ENCODE peak calls at places on chromosomes 1 and 21, in four cellular contexts. W, P, V and J are unnamed samples.

GRCh38 chr1:43351421-43352350 is 7.1 kb upstream of the CDC20 start:
- DNase-seq in W (no peak), V (no peak), P (no peak), J (no peak)

GRCh38 chr21:16767201-16767600 is 745.6 kb upstream of the CXADR start:
- DNase-seq in P (no peak), V (no peak), W (no peak), J (no peak)

GRCh38 chr1:96178053-96178452 is 543.5 kb upstream of the PTBP2 start:
- DNase-seq in P (no peak), V (no peak), W (no peak), J (no peak)

GRCh38 chr1:916173-917075 is 7.3 kb upstream of the SAMD11 start:
- DNase-seq in V (no peak), W (no peak), P (no peak), J (no peak)

GRCh38 chr1:63664742-63665141 is 71.5 kb downstream of the PGM1 start:
- DNase-seq in P (no peak), V (no peak), W (no peak), J (no peak)

GRCh38 chr1:152753586-152753985 is 4.2 kb upstream of the KPRP start:
- DNase-seq in V (no peak), W (no peak), P (no peak), J (no peak)

GRCh38 chr1:206658264-206658980 is 23.1 kb downstream of the DYRK3 start:
- DNase-seq in W (peak), P (no peak), V (no peak), J (no peak)

GRCh38 chr1:202376247-202376646 is 27.7 kb downstream of the PPP1R12B start:
- DNase-seq in W (no peak), P (no peak), V (no peak), J (no peak)

GRCh38 chr1:218674280-218674773 is 329.2 kb downstream of the TGFB2 start:
- DNase-seq in V (no peak), P (peak), W (peak), J (no peak)

GRCh38 chr1:32813941-32814739 is 3.0 kb downstream of the YARS1 start:
- DNase-seq in P (no peak), W (no peak), V (no peak), J (no peak)

GRCh38 chr1:110542730-110543129 is 23.8 kb upstream of the KCNA10 start:
- DNase-seq in V (no peak), W (peak), P (peak), J (no peak)

GRCh38 chr1:151192047-151192446 is 2.0 kb upstream of the VPS72 start:
- DNase-seq in W (no peak), V (no peak), P (no peak), J (no peak)

GRCh38 chr1:109482796-109483638 is 688 bp upstream of the ATXN7L2 start:
- DNase-seq in V (no peak), P (no peak), W (no peak), J (no peak)

GRCh38 chr1:10712568-10712967 is 83.9 kb downstream of the CASZ1 start:
- DNase-seq in W (no peak), P (no peak), V (no peak), J (no peak)

GRCh38 chr1:162571696-162572095 is 10.2 kb downstream of the UAP1 start:
- DNase-seq in W (no peak), P (no peak), V (no peak), J (no peak)

GRCh38 chr1:153790282-153790995 is 15.2 kb downstream of the SLC27A3 start:
- DNase-seq in V (peak), P (no peak), W (no peak), J (no peak)

GRCh38 chr1:209202826-209203439 is 380.6 kb upstream of the CAMK1G start:
- DNase-seq in W (peak), V (no peak), P (peak), J (no peak)

GRCh38 chr1:218705911-218706893 is 361.1 kb downstream of the TGFB2 start:
- DNase-seq in V (peak), W (no peak), P (peak), J (peak)

GRCh38 chr21:15841856-15842564 is 112.2 kb downstream of the USP25 start:
- DNase-seq in W (no peak), P (peak), V (no peak), J (peak)

GRCh38 chr1:243962541-243962940 is 88.5 kb upstream of the ZBTB18 start:
- DNase-seq in V (no peak), W (no peak), P (no peak), J (no peak)

GRCh38 chr1:89041055-89041707 is 18.5 kb upstream of the GBP3 start:
- DNase-seq in P (peak), V (no peak), W (no peak), J (no peak)

GRCh38 chr1:160062134-160062533 is 7.8 kb downstream of the KCNJ10 start:
- DNase-seq in P (no peak), V (no peak), W (no peak), J (no peak)

GRCh38 chr1:33177996-33178540 is 3.8 kb downstream of the TRIM62 start:
- DNase-seq in W (no peak), P (no peak), V (no peak), J (no peak)

GRCh38 chr1:179002552-179003345 is 22.9 kb upstream of the FAM20B start:
- DNase-seq in V (no peak), W (peak), P (peak), J (no peak)

GRCh38 chr1:62090016-62090415 is 104.6 kb upstream of the L1TD1 start:
- DNase-seq in W (no peak), V (no peak), P (no peak), J (no peak)

GRCh38 chr1:174874337-174875053 is 125.3 kb upstream of the CACYBP start:
- DNase-seq in P (no peak), W (peak), V (no peak), J (no peak)

GRCh38 chr1:234613128-234613875 is 3.3 kb upstream of the IRF2BP2 start:
- DNase-seq in V (no peak), W (no peak), P (no peak), J (no peak)

GRCh38 chr1:166153641-166154350 is 13.0 kb downstream of the FAM78B start:
- DNase-seq in W (no peak), V (no peak), P (no peak), J (no peak)

GRCh38 chr1:39127513-39127912 is 77.0 kb upstream of the MACF1 start:
- DNase-seq in W (no peak), V (no peak), P (no peak), J (peak)

GRCh38 chr1:200399860-200400259 is 10.0 kb downstream of the ZNF281 start:
- DNase-seq in W (no peak), V (no peak), P (no peak), J (no peak)

GRCh38 chr1:7264101-7264500 is 478.8 kb downstream of the CAMTA1 start:
- DNase-seq in W (no peak), V (no peak), P (no peak), J (no peak)

GRCh38 chr1:151756291-151756690 is 7.0 kb downstream of the MRPL9 start:
- DNase-seq in V (no peak), W (no peak), P (no peak), J (peak)

GRCh38 chr1:244329591-244330317 is 122.0 kb downstream of the ADSS2 start:
- DNase-seq in P (no peak), V (no peak), W (no peak), J (no peak)

GRCh38 chr1:203667616-203668015 is 41.0 kb downstream of the ATP2B4 start:
- DNase-seq in P (no peak), V (no peak), W (no peak), J (no peak)

GRCh38 chr1:117655220-117655577 is 49.4 kb downstream of the TENT5C start:
- DNase-seq in W (peak), P (no peak), V (no peak), J (no peak)

GRCh38 chr1:93579891-93580290 is 101.7 kb downstream of the BCAR3 start:
- DNase-seq in W (no peak), P (peak), V (peak), J (peak)

GRCh38 chr1:243394610-243395490 is 139.0 kb downstream of the SDCCAG8 start:
- DNase-seq in V (no peak), P (no peak), W (no peak), J (no peak)

GRCh38 chr1:241637604-241638003 is 2.6 kb downstream of the CHML start:
- DNase-seq in V (no peak), W (no peak), P (no peak), J (no peak)

GRCh38 chr1:169109561-169110134 is 3.2 kb downstream of the ATP1B1 start:
- DNase-seq in V (peak), W (no peak), P (peak), J (peak)

DNA sequence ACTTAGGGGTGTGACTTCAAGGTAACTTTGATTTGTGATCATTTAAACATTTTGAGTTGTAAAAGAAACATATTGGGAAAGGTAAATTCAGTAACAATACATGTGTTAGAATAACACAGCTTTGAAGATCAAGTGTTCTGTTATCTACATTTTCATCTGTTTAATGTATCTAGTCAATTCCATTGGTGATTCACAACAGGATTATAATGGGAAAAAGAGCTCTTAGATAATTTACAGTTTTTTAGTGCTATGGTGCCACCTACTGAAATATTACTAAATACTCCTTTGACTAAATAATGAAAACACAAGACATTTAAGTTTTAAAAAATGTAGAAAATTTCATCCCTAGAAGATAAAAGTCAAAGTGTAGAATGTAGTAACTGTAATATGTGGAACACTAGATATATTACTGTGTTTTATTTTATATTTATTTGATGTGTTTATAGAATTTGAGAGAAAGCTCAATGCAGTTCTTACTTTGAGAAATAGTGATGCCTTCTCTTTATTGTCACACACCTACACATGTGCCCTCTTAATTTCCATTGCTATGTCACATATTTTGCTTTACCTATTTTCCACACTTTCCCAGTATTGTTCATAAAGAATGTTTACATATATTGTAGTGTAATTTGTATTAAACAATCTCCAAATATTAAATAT is 47.4 kb downstream of the PTPRC start:
- DNase-seq in P (peak), W (peak), V (no peak), J (no peak)
- TF ChIP-seq CTCF in P (no peak), W (peak), V (no peak), J (no peak)

GRCh38 chr1:185595835-185596667 is 138.1 kb upstream of the HMCN1 start:
- DNase-seq in P (peak), W (peak), V (no peak), J (no peak)
- H3K4me3 ChIP-seq in P (no peak), W (no peak), V (no peak), J (no peak)

GRCh38 chr1:29455781-29456180 is 219.5 kb downstream of the PTPRU start:
- DNase-seq in V (no peak), W (no peak), P (no peak), J (no peak)

GRCh38 chr1:29452463-29453230 is 216.3 kb downstream of the PTPRU start:
- DNase-seq in W (no peak), P (no peak), V (no peak), J (no peak)

GRCh38 chr1:29456685-29457084 is 220.4 kb downstream of the PTPRU start:
- DNase-seq in W (no peak), V (no peak), P (no peak), J (no peak)

GRCh38 chr1:29454616-29455380 is 218.5 kb downstream of the PTPRU start:
- DNase-seq in P (no peak), V (no peak), W (no peak), J (no peak)

DNA sequence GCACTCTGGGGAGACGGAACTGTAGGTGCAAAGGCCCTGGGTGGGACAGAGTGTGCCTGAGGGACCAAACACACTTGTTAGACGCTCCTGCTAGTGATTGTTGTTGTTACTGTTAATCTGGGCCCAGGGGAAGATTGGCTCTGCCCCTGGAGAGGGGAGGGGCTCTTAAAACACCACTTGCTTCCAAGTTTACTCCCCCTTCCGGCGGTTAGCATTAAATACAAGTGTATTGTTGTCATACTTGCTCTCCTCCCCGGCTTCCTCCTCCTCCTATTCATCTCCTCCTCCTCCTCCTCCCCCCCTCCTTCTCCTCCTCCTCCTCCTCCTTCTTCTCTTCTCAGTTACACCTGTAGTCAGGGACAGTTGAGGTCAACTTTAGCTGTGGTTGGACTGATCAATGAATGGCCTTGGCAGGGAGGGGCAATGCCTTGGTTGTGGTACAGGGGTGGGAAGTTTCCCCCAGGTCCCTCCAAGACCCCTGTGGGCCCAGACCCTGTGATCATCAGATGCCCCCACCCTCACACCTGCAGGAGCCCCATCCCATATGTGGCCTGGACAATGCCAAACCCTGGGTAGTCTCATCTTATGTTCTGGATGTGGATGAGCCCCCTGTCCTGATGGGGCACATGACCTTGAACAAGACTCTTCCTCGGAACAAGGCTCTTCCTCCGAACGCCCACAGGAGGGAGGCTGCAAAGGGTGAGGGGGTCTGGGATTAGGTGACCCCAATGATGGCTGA is 217.3 kb downstream of the PTPRU start:
- DNase-seq in W (peak), P (peak), V (no peak), J (peak)
- TF ChIP-seq CTCF in W (no peak), P (peak), V (no peak), J (peak)

DNA sequence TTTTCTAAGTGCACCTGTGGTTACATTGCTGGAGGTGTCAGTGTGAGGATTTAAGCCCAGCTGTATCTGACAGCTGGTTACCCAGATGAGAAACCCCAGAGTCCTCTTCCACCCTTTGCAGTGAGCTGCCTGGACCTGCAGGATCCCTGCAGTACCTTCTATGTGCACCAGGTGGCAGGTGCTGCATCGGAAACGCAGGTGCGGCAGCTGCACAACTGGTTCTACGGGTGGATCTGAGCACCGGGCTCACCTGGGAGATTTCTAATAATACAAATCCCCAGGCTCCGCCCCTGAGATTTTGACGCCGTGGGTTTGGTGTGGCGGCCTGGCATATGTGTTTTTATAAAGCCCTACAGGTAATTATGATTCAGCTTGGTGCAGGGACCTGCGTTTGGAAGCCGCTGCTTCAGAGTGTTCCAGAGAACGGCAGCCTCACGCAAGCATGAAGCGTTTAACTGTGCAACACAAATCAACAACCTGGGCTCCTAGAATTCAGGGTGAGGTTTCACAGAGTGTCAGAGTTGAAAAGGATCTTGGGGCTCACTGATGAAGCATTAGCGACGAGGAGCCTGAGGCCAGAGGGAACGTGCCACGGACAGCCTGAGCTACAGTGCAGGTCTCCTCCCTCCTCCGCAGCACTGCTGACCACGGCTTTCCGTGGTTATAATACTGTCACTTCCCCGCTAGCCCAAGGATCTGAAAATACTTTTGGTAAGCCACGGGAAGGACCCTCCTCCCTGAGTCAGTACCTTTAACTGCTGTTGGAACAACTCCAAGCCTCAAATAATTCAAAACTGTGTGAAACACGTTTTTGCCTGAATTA is 96.7 kb upstream of the TRABD2B start:
- DNase-seq in V (peak), W (peak), P (peak), J (no peak)
- H3K4me3 ChIP-seq in V (peak), W (peak), P (no peak), J (peak)

GRCh38 chr1:77026640-77027039 is 159.4 kb downstream of the ST6GALNAC5 start:
- DNase-seq in V (no peak), W (no peak), P (no peak), J (no peak)
- TF ChIP-seq CTCF in V (no peak), W (no peak), P (no peak), J (no peak)

GRCh38 chr1:36076979-36077573 is 6.8 kb upstream of the TEKT2 start:
- DNase-seq in P (no peak), W (no peak), V (no peak), J (no peak)
- H3K4me3 ChIP-seq in P (no peak), W (no peak), V (no peak), J (no peak)

DNA sequence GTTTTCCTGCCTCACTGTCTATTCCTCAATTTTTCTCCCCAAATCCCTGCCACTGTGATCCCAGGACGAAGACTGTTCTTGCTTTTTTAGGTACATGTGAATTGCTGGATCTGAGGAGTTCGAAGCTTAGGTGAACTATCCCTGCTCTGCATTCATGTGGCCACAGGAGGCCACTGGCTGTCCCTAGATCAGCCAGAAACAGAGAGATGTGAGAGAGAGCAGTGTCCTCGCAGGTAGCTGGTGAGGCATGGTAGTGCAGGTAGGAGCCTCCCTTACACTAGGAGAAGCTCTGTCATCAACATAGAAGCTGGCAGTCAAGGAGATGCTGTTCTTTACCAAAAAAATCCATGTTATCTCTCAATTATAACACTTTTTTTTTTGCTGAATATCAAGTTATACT is 71.5 kb downstream of the USP24 start:
- DNase-seq in P (no peak), W (peak), V (no peak), J (no peak)
- TF ChIP-seq CTCF in P (peak), W (peak), V (no peak), J (peak)

GRCh38 chr1:23827717-23828116 is 2.5 kb upstream of the HMGCL start:
- DNase-seq in P (no peak), W (no peak), V (no peak), J (no peak)

GRCh38 chr1:23823767-23824166 is 1.5 kb downstream of the HMGCL start:
- DNase-seq in V (no peak), P (no peak), W (no peak), J (no peak)

GRCh38 chr1:23824711-23825075 is 536 bp downstream of the HMGCL start:
- DNase-seq in P (no peak), V (no peak), W (no peak), J (no peak)

GRCh38 chr1:23825076-23825761 is at the start of gene HMGCL:
- DNase-seq in P (peak), V (peak), W (peak), J (peak)

DNA sequence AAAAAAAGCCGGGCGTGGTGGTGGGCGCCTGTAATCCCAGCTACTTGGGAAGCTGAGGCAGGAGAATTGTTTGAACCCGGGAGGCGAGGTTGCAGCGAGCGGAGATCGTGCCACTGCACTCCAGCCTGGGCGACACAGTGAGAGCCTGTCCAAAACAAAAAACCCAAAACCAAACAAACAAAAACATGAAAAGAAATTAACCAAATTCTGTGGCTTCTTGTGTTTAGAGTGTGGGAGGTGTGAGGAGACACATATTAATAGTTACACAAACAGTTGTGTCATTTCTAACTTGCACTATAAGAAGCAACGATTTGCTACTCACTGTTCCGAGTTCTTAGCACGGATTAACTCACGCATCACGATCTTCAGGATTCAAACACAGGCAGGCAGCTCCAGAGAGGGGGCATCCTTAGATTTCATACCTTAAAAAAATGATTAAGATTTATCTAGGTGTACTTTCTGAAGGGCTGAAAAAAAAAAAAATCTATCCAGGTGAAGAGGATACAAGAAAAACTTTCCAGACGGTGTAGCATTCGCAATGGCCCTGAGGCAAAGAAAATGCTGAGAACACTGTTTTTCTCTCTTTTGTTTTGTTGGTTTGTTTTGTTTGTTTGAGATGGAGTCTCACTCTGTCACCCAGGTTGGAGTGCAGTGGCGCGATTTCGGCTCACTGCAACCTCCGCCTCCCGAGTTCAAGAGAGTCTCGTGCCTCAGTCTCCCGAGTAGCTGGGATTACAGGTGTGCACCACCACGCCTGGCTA is 713 bp upstream of the HMGCL start:
- DNase-seq in P (no peak), W (peak), V (no peak), J (no peak)
- H3K4me3 ChIP-seq in P (peak), W (peak), V (peak), J (peak)

GRCh38 chr1:215526147-215526845 is 40.8 kb upstream of the KCTD3 start:
- DNase-seq in V (no peak), W (peak), P (peak), J (no peak)
- TF ChIP-seq CTCF in V (peak), W (peak), P (peak), J (peak)